ENCODE peak calls at places on chromosomes 12 and 14, in four cellular contexts. One of them, this sample, is unnamed. For H3K9me3, the result is how much of the 10 kb centered on the place peaks cover.

GRCh38 chr12:3994500-3994899 is 121.3 kb upstream of the PARP11 start:
- DNase-seq in K562: no peak
- DNase-seq in HepG2: no peak
- DNase-seq in H1: no peak
- DNase-seq in this sample: no peak

GRCh38 chr12:75825686-75826085 is 205.9 kb downstream of the PHLDA1 start:
- DNase-seq in K562: no peak
- DNase-seq in HepG2: no peak
- DNase-seq in H1: no peak
- DNase-seq in this sample: no peak

GRCh38 chr12:110689601-110690430 is 901 bp upstream of the HVCN1 start:
- DNase-seq in K562: peak
- DNase-seq in HepG2: no peak
- DNase-seq in H1: no peak
- DNase-seq in this sample: no peak

GRCh38 chr12:106321139-106321850 is 18.8 kb downstream of the TCP11L2 start:
- DNase-seq in K562: no peak
- DNase-seq in HepG2: no peak
- DNase-seq in H1: no peak
- DNase-seq in this sample: no peak

GRCh38 chr14:94045563-94046345 is 19.6 kb downstream of the OTUB2 start:
- DNase-seq in K562: no peak
- DNase-seq in HepG2: no peak
- DNase-seq in H1: no peak
- DNase-seq in this sample: no peak

GRCh38 chr14:75174066-75174465 is 2.3 kb downstream of the TMED10 start:
- DNase-seq in K562: no peak
- DNase-seq in HepG2: no peak
- DNase-seq in H1: no peak
- DNase-seq in this sample: no peak

GRCh38 chr14:93889739-93890138 is 37.4 kb upstream of the FAM181A start:
- DNase-seq in K562: no peak
- DNase-seq in HepG2: no peak
- DNase-seq in H1: no peak
- DNase-seq in this sample: no peak

GRCh38 chr14:93956082-93956481 is 20.3 kb downstream of the ASB2 start:
- DNase-seq in K562: no peak
- DNase-seq in HepG2: no peak
- DNase-seq in H1: no peak
- DNase-seq in this sample: no peak

GRCh38 chr12:89706551-89707348 is 1.9 kb downstream of the ATP2B1 start:
- DNase-seq in K562: no peak
- DNase-seq in HepG2: no peak
- DNase-seq in H1: no peak
- DNase-seq in this sample: peak

GRCh38 chr14:30528119-30528518 is 30.8 kb upstream of the G2E3 start:
- DNase-seq in K562: no peak
- DNase-seq in HepG2: peak
- DNase-seq in H1: no peak
- DNase-seq in this sample: no peak

GRCh38 chr14:58299665-58300202 is 1.4 kb downstream of the ARID4A start:
- DNase-seq in K562: no peak
- DNase-seq in HepG2: no peak
- DNase-seq in H1: no peak
- DNase-seq in this sample: no peak

GRCh38 chr14:106417224-106418049 is 891.1 kb downstream of the TMEM121 start:
- DNase-seq in K562: peak
- DNase-seq in HepG2: peak
- DNase-seq in H1: peak
- DNase-seq in this sample: no peak

GRCh38 chr12:6614513-6615177 is 7.5 kb upstream of the CHD4 start:
- DNase-seq in K562: no peak
- DNase-seq in HepG2: no peak
- DNase-seq in H1: no peak
- DNase-seq in this sample: peak

GRCh38 chr12:64611430-64612286 is 1.4 kb downstream of the RASSF3 start:
- DNase-seq in K562: no peak
- DNase-seq in HepG2: no peak
- DNase-seq in H1: no peak
- DNase-seq in this sample: no peak

GRCh38 chr12:25694072-25694471 is 141.0 kb upstream of the LMNTD1 start:
- DNase-seq in K562: no peak
- DNase-seq in HepG2: peak
- DNase-seq in H1: no peak
- DNase-seq in this sample: peak

GRCh38 chr14:77752799-77753516 is 8.0 kb downstream of the SNW1 start:
- DNase-seq in K562: no peak
- DNase-seq in HepG2: no peak
- DNase-seq in H1: no peak
- DNase-seq in this sample: no peak

GRCh38 chr12:115452751-115453281 is 768.8 kb upstream of the TBX3 start:
- DNase-seq in K562: no peak
- DNase-seq in HepG2: no peak
- DNase-seq in H1: no peak
- DNase-seq in this sample: no peak

GRCh38 chr14:42112108-42112507 is 505.4 kb downstream of the LRFN5 start:
- DNase-seq in K562: no peak
- DNase-seq in HepG2: no peak
- DNase-seq in H1: no peak
- DNase-seq in this sample: no peak

GRCh38 chr12:75959060-75959459 is 72.5 kb downstream of the PHLDA1 start:
- DNase-seq in K562: no peak
- DNase-seq in HepG2: no peak
- DNase-seq in H1: no peak
- DNase-seq in this sample: no peak

GRCh38 chr12:50050410-50051280 is 6.8 kb upstream of the ASIC1 start:
- DNase-seq in K562: peak
- DNase-seq in HepG2: peak
- DNase-seq in H1: no peak
- DNase-seq in this sample: no peak

GRCh38 chr12:132288516-132289188 is 40.7 kb downstream of the GALNT9 start:
- DNase-seq in K562: no peak
- DNase-seq in HepG2: no peak
- DNase-seq in H1: no peak
- DNase-seq in this sample: no peak

GRCh38 chr12:6234906-6235305 is 34.7 kb downstream of the CD9 start:
- DNase-seq in K562: no peak
- DNase-seq in HepG2: no peak
- DNase-seq in H1: no peak
- DNase-seq in this sample: no peak

GRCh38 chr14:60276347-60276746 is 27.3 kb downstream of the PPM1A start:
- DNase-seq in K562: no peak
- DNase-seq in HepG2: no peak
- DNase-seq in H1: no peak
- DNase-seq in this sample: no peak

GRCh38 chr14:104865631-104866441 is 768 bp downstream of the CEP170B start:
- DNase-seq in K562: peak
- DNase-seq in HepG2: no peak
- DNase-seq in H1: no peak
- DNase-seq in this sample: peak

GRCh38 chr12:45234134-45234865 is 18.4 kb downstream of the ANO6 start:
- DNase-seq in K562: peak
- DNase-seq in HepG2: peak
- DNase-seq in H1: no peak
- DNase-seq in this sample: peak

GRCh38 chr12:113142173-113142885 is 6.8 kb upstream of the RASAL1 start:
- DNase-seq in K562: no peak
- DNase-seq in HepG2: peak
- DNase-seq in H1: no peak
- DNase-seq in this sample: no peak

GRCh38 chr12:109777544-109777943 is 55.7 kb downstream of the TRPV4 start:
- DNase-seq in K562: peak
- DNase-seq in HepG2: peak
- DNase-seq in H1: no peak
- DNase-seq in this sample: peak

GRCh38 chr14:89701079-89702043 is 253.2 kb downstream of the EFCAB11 start:
- DNase-seq in K562: peak
- DNase-seq in HepG2: peak
- DNase-seq in H1: peak
- DNase-seq in this sample: peak

DNA sequence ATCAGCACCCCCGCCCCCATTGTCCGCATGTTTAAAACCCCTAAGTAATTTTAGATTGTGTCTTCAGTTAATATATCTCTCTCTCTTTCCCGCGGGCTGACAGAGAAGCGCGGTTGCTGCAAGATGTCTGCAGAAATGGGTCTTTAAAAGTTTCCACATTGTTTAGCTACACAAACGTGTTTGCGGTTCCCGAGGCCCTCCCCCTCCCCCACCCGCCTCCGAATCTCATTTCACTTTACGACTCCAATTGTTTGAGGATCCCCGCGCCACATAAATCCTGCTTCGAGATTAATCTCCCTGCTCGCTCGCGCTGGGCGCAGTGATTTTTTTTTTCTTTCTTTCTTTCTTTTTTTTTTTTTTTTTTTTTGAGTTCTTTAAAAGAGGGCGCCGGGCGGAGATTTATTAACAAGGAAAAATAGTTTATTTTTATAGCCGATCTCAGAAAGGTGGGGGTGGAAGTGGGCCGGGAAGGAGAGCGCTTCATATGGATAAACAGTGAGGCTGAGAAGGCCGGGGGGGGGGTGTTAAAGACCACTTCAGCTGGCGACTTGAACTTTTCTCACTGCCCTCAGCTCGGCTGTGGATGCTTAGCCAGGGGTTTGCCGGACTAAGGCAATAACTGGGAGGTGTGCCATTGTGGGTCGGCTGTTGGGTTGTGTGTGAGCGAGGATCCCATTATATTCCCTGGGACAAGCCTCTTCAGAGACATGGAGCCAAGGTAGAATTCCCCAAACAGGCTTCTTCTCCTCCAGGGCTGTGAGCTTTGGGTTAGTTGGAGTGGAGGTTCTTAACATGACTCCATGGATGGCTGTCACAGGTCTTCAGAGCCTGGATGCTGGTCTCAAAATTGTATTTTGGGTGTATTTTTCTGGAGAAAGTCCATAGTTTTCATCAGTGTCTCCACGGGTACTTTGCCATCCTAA is 39.7 kb upstream of the TBX5 start:
- DNase-seq in K562: no peak
- DNase-seq in HepG2: no peak
- DNase-seq in H1: no peak
- DNase-seq in this sample: no peak
- H3K9me3 ChIP-seq in K562: under half
- H3K9me3 ChIP-seq in HepG2: under half
- H3K9me3 ChIP-seq in H1: under half
- H3K9me3 ChIP-seq in this sample: under half

DNA sequence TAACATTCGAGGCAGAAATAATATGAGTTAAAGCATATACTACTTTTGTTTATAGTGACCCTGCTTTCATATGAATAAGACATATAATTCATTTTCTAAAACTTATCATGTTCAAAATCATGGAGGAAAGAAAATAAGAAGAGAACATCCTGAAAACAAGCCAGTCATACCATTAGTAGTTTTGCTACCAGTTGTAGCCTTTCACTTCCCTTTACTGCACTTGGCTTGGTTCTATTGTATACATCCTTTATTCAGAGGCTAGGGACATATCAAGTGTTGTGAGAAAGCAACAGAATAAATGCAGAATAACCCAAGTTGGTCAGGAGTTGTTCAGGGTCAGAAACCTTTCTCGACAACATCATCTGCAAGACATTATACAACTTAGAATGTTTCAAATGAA is 598.7 kb downstream of the SOX5 start:
- DNase-seq in K562: no peak
- DNase-seq in HepG2: no peak
- DNase-seq in H1: no peak
- DNase-seq in this sample: no peak
- TF ChIP-seq RAD21 in K562: no peak
- TF ChIP-seq RAD21 in HepG2: no peak
- TF ChIP-seq RAD21 in H1: no peak
- TF ChIP-seq RAD21 in this sample: no peak

DNA sequence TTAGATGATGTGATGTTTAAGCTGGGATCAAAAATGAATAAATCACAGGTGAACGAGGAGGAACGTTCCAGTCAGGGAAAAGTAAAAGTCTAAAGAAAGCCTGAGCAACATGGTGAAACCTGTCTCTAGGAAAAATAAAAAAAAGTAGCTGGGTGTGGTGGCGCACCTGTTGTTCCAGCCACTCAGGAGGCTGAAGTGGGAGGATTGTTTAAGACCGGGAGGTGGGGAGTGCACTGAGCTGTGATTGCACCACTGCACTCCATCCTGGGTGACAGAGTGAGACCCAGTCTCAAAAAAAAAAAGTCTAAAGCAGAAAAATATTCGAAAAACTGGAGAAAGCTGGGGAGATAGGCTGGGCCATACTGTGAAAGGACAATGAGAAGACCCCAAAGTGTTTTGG is 39.2 kb upstream of the SOCS2 start:
- DNase-seq in K562: no peak
- DNase-seq in HepG2: no peak
- DNase-seq in H1: no peak
- DNase-seq in this sample: no peak
- TF ChIP-seq JUN in K562: no peak
- TF ChIP-seq JUN in HepG2: no peak
- TF ChIP-seq JUN in H1: no peak
- TF ChIP-seq JUN in this sample: no peak

DNA sequence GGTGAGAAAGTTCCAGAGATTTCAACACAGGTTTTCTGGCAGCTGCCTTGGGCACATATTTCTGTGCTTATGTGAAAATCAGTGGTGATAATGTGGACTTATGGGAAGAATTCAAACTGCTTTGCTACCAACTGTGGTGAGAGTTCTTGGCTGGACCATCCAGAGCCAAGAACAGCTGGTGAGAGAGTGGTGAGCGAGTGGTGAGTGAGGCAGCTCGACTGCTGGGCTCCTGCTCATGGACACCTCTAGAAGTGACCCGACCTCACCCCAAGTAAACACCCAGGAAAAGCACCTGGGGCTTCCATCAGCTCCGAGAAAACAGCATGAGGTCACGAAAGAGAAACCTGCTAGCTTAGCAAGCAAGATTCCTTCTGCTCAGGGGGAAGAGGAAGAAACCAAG is 106.4 kb downstream of the PIWIL1 start:
- DNase-seq in K562: no peak
- DNase-seq in HepG2: no peak
- DNase-seq in H1: no peak
- DNase-seq in this sample: no peak
- H3K9me3 ChIP-seq in K562: under half
- H3K9me3 ChIP-seq in HepG2: under half
- H3K9me3 ChIP-seq in H1: under half
- H3K9me3 ChIP-seq in this sample: under half

GRCh38 chr12:95300286-95300685 is 82.7 kb downstream of the VEZT start:
- DNase-seq in K562: no peak
- DNase-seq in HepG2: no peak
- DNase-seq in H1: no peak
- DNase-seq in this sample: no peak

GRCh38 chr12:95303476-95303875 is 85.9 kb downstream of the VEZT start:
- DNase-seq in K562: no peak
- DNase-seq in HepG2: no peak
- DNase-seq in H1: no peak
- DNase-seq in this sample: no peak

DNA sequence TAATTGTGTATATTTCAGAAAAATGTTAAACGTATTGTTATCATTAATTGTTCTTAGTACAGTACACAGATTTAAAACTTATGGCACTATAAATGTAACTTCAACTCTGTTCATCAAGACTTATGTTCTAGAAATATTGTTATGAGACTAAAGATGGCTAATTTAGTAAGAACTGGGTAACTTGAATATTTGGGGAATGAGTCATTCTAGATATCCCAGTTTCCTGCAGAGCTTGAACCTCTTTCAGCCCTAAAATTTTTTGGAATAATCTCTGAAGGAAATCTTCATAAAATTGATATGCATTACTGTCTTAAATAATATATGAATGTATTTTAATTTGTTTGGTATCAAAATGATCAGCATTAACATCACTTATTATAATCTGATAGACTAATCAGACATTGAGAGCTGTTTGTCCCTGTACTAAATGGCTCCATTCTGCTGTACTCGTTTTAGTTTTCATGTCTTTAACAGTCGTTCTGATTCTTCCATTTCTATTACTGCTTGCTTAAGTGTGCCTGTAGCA is 87.1 kb downstream of the VEZT start:
- DNase-seq in K562: no peak
- DNase-seq in HepG2: no peak
- DNase-seq in H1: no peak
- DNase-seq in this sample: no peak
- TF ChIP-seq RAD21 in K562: no peak
- TF ChIP-seq RAD21 in HepG2: no peak
- TF ChIP-seq RAD21 in H1: no peak
- TF ChIP-seq RAD21 in this sample: no peak

This sample was measured in A549.